ENCODE peak calls at places on chromosomes 12 and 14, in five cellular contexts. E, Z, N, A and S are unnamed samples.
A peak's percentile ranks its signal among the peaks of the same experiment; 100 is the strongest.

GRCh38 chr14:103016071-103016470 is 41.3 kb downstream of the CDC42BPB start:
- DNase-seq in E (no peak), Z (no peak), N (no peak), A (no peak), S (no peak)

GRCh38 chr14:96502621-96503251 is 554 bp downstream of the PAPOLA start:
- DNase-seq in E (peak; percentile 34), Z (peak; percentile 76), N (peak; percentile 59), A (no peak), S (peak; percentile 56)

GRCh38 chr14:101887219-101887618 is 77.2 kb upstream of the DYNC1H1 start:
- DNase-seq in E (no peak), Z (no peak), N (no peak), A (no peak), S (no peak)

GRCh38 chr14:91867316-91867988 is at the start of gene TC2N:
- DNase-seq in E (peak; percentile 49), Z (no peak), N (no peak), A (peak; percentile 88), S (no peak)

GRCh38 chr12:29317556-29318363 is 63.2 kb downstream of the ERGIC2 start:
- DNase-seq in E (peak; percentile 56), Z (peak; percentile 85), N (peak; percentile 38), A (peak; percentile 45), S (peak; percentile 18)

GRCh38 chr14:63727736-63728728 is at the start of gene SGPP1:
- DNase-seq in E (peak; percentile 74), Z (peak; percentile 77), N (peak; percentile 78), A (peak; percentile 88), S (peak; percentile 72)

GRCh38 chr12:9378430-9378835 is 170.2 kb upstream of the PZP start:
- DNase-seq in E (no peak), Z (peak; percentile 79), N (no peak), A (no peak), S (peak; percentile 41)

GRCh38 chr12:75086086-75087038 is 123.3 kb downstream of the KCNC2 start:
- DNase-seq in E (no peak), Z (no peak), N (no peak), A (no peak), S (no peak)

GRCh38 chr12:124458992-124459851 is 108.2 kb downstream of the NCOR2 start:
- DNase-seq in E (no peak), Z (no peak), N (no peak), A (no peak), S (no peak)

GRCh38 chr12:124938606-124939427 is 24.4 kb upstream of the UBC start:
- DNase-seq in E (no peak), Z (peak; percentile 84), N (peak; percentile 66), A (no peak), S (peak; percentile 44)

GRCh38 chr12:63928305-63928704 is 83.8 kb downstream of the SRGAP1 start:
- DNase-seq in E (no peak), Z (no peak), N (no peak), A (no peak), S (no peak)

GRCh38 chr12:46698003-46698402 is 127.8 kb downstream of the SLC38A4 start:
- DNase-seq in E (no peak), Z (no peak), N (no peak), A (no peak), S (no peak)

GRCh38 chr12:527241-527640 is 67.5 kb downstream of the B4GALNT3 start:
- DNase-seq in E (no peak), Z (no peak), N (no peak), A (no peak), S (no peak)

GRCh38 chr14:21024668-21025373 is at the start of gene NDRG2:
- DNase-seq in E (peak; percentile 71), Z (peak; percentile 49), N (peak; percentile 90), A (peak; percentile 65), S (peak; percentile 92)